ENCODE peak calls at places on chromosomes 11 and 22, in eight cellular contexts. One of them, this sample, is unnamed.

GRCh38 chr22:49670610-49671330 is 156.9 kb downstream of the BRD1 start:
- DNase-seq in naive thymus-derived CD4-positive, alpha-beta T cell: no peak
- DNase-seq in esophagus squamous epithelium: no peak
- DNase-seq in IMR-90: no peak
- DNase-seq in GM23338: no peak
- DNase-seq in HCT116: no peak
- DNase-seq in cardiac muscle cell: no peak
- DNase-seq in iPS DF 6.9: no peak
- DNase-seq in this sample: peak; percentile 74

GRCh38 chr11:61477734-61478148 is 30.8 kb upstream of the LRRC10B start:
- DNase-seq in naive thymus-derived CD4-positive, alpha-beta T cell: no peak
- DNase-seq in HCT116: no peak
- DNase-seq in iPS DF 6.9: no peak
- DNase-seq in GM23338: peak; percentile 82
- DNase-seq in esophagus squamous epithelium: no peak
- DNase-seq in cardiac muscle cell: peak; percentile 61
- DNase-seq in IMR-90: no peak
- DNase-seq in this sample: peak; percentile 74

GRCh38 chr11:1442163-1442562 is 44.4 kb downstream of the MOB2 start:
- DNase-seq in naive thymus-derived CD4-positive, alpha-beta T cell: no peak
- DNase-seq in IMR-90: no peak
- DNase-seq in GM23338: peak; percentile 68
- DNase-seq in esophagus squamous epithelium: no peak
- DNase-seq in iPS DF 6.9: no peak
- DNase-seq in HCT116: no peak
- DNase-seq in cardiac muscle cell: peak; percentile 37
- DNase-seq in this sample: no peak

GRCh38 chr11:43924112-43924855 is 18.2 kb upstream of the C11orf96 start:
- DNase-seq in esophagus squamous epithelium: no peak
- DNase-seq in iPS DF 6.9: no peak
- DNase-seq in GM23338: peak; percentile 53
- DNase-seq in cardiac muscle cell: no peak
- DNase-seq in naive thymus-derived CD4-positive, alpha-beta T cell: no peak
- DNase-seq in IMR-90: no peak
- DNase-seq in HCT116: no peak
- DNase-seq in this sample: no peak

GRCh38 chr11:56885182-56885581 is 103.5 kb upstream of the OR5AK2 start:
- DNase-seq in naive thymus-derived CD4-positive, alpha-beta T cell: no peak
- DNase-seq in GM23338: peak; percentile 2
- DNase-seq in iPS DF 6.9: no peak
- DNase-seq in esophagus squamous epithelium: no peak
- DNase-seq in HCT116: no peak
- DNase-seq in IMR-90: no peak
- DNase-seq in cardiac muscle cell: peak; percentile 42
- DNase-seq in this sample: peak; percentile 77

GRCh38 chr11:75816561-75817239 is 1.7 kb downstream of the UVRAG start:
- DNase-seq in iPS DF 6.9: no peak
- DNase-seq in HCT116: no peak
- DNase-seq in esophagus squamous epithelium: no peak
- DNase-seq in GM23338: no peak
- DNase-seq in naive thymus-derived CD4-positive, alpha-beta T cell: no peak
- DNase-seq in cardiac muscle cell: no peak
- DNase-seq in IMR-90: no peak
- DNase-seq in this sample: no peak

GRCh38 chr11:64766881-64767280 is 7.1 kb upstream of the PYGM start:
- DNase-seq in GM23338: no peak
- DNase-seq in naive thymus-derived CD4-positive, alpha-beta T cell: no peak
- DNase-seq in esophagus squamous epithelium: no peak
- DNase-seq in HCT116: no peak
- DNase-seq in IMR-90: no peak
- DNase-seq in iPS DF 6.9: no peak
- DNase-seq in cardiac muscle cell: no peak
- DNase-seq in this sample: no peak

GRCh38 chr11:111310088-111310487 is 11.7 kb downstream of the POU2AF3 start:
- DNase-seq in naive thymus-derived CD4-positive, alpha-beta T cell: no peak
- DNase-seq in IMR-90: no peak
- DNase-seq in iPS DF 6.9: no peak
- DNase-seq in esophagus squamous epithelium: no peak
- DNase-seq in GM23338: no peak
- DNase-seq in cardiac muscle cell: no peak
- DNase-seq in HCT116: no peak
- DNase-seq in this sample: no peak

GRCh38 chr11:95450547-95451123 is 219.6 kb upstream of the SESN3 start:
- DNase-seq in HCT116: no peak
- DNase-seq in cardiac muscle cell: no peak
- DNase-seq in esophagus squamous epithelium: no peak
- DNase-seq in naive thymus-derived CD4-positive, alpha-beta T cell: no peak
- DNase-seq in GM23338: no peak
- DNase-seq in IMR-90: peak; percentile 31
- DNase-seq in iPS DF 6.9: no peak
- DNase-seq in this sample: no peak

GRCh38 chr11:117634756-117635593 is 162.0 kb downstream of the DSCAML1 start:
- DNase-seq in HCT116: no peak
- DNase-seq in cardiac muscle cell: no peak
- DNase-seq in esophagus squamous epithelium: no peak
- DNase-seq in iPS DF 6.9: no peak
- DNase-seq in GM23338: no peak
- DNase-seq in IMR-90: no peak
- DNase-seq in naive thymus-derived CD4-positive, alpha-beta T cell: no peak
- DNase-seq in this sample: no peak

GRCh38 chr22:44020981-44021380 is 3.1 kb upstream of the PARVB start:
- DNase-seq in esophagus squamous epithelium: no peak
- DNase-seq in iPS DF 6.9: no peak
- DNase-seq in IMR-90: peak; percentile 67
- DNase-seq in GM23338: no peak
- DNase-seq in HCT116: no peak
- DNase-seq in cardiac muscle cell: no peak
- DNase-seq in naive thymus-derived CD4-positive, alpha-beta T cell: no peak
- DNase-seq in this sample: no peak

GRCh38 chr22:31346733-31347250 is 646 bp upstream of the PATZ1 start:
- DNase-seq in IMR-90: peak; percentile 33
- DNase-seq in GM23338: peak; percentile 82
- DNase-seq in cardiac muscle cell: peak; percentile 72
- DNase-seq in naive thymus-derived CD4-positive, alpha-beta T cell: peak; percentile 32
- DNase-seq in esophagus squamous epithelium: no peak
- DNase-seq in HCT116: no peak
- DNase-seq in iPS DF 6.9: no peak
- DNase-seq in this sample: peak; percentile 68

GRCh38 chr22:47835726-47836125 is 1073.3 kb downstream of the TBC1D22A start:
- DNase-seq in esophagus squamous epithelium: no peak
- DNase-seq in IMR-90: peak; percentile 6
- DNase-seq in iPS DF 6.9: no peak
- DNase-seq in naive thymus-derived CD4-positive, alpha-beta T cell: no peak
- DNase-seq in GM23338: no peak
- DNase-seq in HCT116: peak; percentile 18
- DNase-seq in cardiac muscle cell: no peak
- DNase-seq in this sample: peak; percentile 76

GRCh38 chr11:114225662-114226061 is 70.5 kb upstream of the NNMT start:
- DNase-seq in GM23338: no peak
- DNase-seq in cardiac muscle cell: no peak
- DNase-seq in naive thymus-derived CD4-positive, alpha-beta T cell: no peak
- DNase-seq in esophagus squamous epithelium: no peak
- DNase-seq in IMR-90: no peak
- DNase-seq in HCT116: no peak
- DNase-seq in iPS DF 6.9: no peak
- DNase-seq in this sample: no peak

DNA sequence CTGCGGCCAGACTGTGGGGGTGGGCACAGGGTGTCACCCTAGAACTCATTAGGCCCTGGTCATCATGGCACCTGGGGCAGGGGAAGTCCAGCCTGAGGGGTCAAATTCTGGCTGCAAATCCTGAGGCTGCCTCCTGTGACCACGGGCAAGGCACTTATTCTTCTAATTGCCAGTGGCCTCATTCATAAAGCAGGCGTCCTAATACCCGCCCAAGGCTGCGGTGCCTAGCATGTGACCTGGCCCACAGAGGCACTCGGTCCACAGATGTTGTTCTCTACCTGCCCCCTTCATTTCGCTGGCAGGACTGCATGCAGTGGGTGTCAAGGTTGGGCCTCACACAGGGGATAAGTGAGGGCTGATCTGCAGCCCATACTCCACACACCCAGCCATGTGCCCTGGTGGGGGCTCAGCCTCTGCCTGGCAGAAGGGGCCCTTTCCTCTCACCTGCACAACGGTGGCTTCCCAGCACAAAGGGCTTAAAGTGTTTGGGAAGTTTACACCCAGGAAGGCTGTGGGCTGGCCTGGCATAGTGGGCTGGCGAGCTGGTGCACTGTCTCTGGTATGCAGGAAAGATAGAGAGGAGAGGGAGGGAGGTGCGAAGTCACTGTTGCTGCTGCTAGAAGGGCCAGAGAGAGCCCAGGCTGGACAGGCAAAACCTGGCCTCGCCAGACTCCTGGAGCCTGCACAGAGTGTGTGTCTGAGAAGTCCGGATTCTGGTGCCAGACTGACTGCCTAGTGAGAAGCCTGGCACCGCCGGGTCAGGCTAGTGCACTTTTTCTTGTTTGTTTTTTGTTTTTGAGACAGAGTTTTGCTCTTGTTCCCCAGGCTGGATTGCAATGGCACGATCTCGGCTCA is 3.2 kb downstream of the MPST start:
- DNase-seq in iPS DF 6.9: no peak
- DNase-seq in HCT116: no peak
- DNase-seq in IMR-90: no peak
- DNase-seq in esophagus squamous epithelium: no peak
- DNase-seq in naive thymus-derived CD4-positive, alpha-beta T cell: no peak
- DNase-seq in cardiac muscle cell: peak; percentile 17
- DNase-seq in GM23338: no peak
- DNase-seq in this sample: no peak
- H3K27ac ChIP-seq in iPS DF 6.9: no peak overlapping the region
- H3K27ac ChIP-seq in HCT116: no peak overlapping the region
- H3K27ac ChIP-seq in IMR-90: no peak overlapping the region
- H3K27ac ChIP-seq in esophagus squamous epithelium: no peak overlapping the region
- H3K27ac ChIP-seq in naive thymus-derived CD4-positive, alpha-beta T cell: no peak overlapping the region
- H3K27ac ChIP-seq in cardiac muscle cell: no peak overlapping the region
- H3K27ac ChIP-seq in GM23338: no peak overlapping the region
- H3K27ac ChIP-seq in this sample: no peak overlapping the region

GRCh38 chr11:66336234-66337102 is at the start of gene RIN1:
- DNase-seq in esophagus squamous epithelium: no peak
- DNase-seq in naive thymus-derived CD4-positive, alpha-beta T cell: peak; percentile 53
- DNase-seq in cardiac muscle cell: peak; percentile 58
- DNase-seq in GM23338: peak; percentile 88
- DNase-seq in iPS DF 6.9: no peak
- DNase-seq in HCT116: peak; percentile 82
- DNase-seq in IMR-90: peak; percentile 99
- DNase-seq in this sample: peak; percentile 67
- H3K4me3 ChIP-seq in esophagus squamous epithelium: peak within 1 kb of the TSS; percentile 75
- H3K4me3 ChIP-seq in naive thymus-derived CD4-positive, alpha-beta T cell: peak within 1 kb of the TSS; percentile 52
- H3K4me3 ChIP-seq in cardiac muscle cell: peak within 1 kb of the TSS; percentile 31
- H3K4me3 ChIP-seq in GM23338: peak within 1 kb of the TSS; percentile 60
- H3K4me3 ChIP-seq in iPS DF 6.9: peak within 1 kb of the TSS; percentile 0
- H3K4me3 ChIP-seq in HCT116: peak within 1 kb of the TSS; percentile 70
- H3K4me3 ChIP-seq in IMR-90: peak within 1 kb of the TSS; percentile 60
- H3K4me3 ChIP-seq in this sample: peak within 1 kb of the TSS; percentile 55

DNA sequence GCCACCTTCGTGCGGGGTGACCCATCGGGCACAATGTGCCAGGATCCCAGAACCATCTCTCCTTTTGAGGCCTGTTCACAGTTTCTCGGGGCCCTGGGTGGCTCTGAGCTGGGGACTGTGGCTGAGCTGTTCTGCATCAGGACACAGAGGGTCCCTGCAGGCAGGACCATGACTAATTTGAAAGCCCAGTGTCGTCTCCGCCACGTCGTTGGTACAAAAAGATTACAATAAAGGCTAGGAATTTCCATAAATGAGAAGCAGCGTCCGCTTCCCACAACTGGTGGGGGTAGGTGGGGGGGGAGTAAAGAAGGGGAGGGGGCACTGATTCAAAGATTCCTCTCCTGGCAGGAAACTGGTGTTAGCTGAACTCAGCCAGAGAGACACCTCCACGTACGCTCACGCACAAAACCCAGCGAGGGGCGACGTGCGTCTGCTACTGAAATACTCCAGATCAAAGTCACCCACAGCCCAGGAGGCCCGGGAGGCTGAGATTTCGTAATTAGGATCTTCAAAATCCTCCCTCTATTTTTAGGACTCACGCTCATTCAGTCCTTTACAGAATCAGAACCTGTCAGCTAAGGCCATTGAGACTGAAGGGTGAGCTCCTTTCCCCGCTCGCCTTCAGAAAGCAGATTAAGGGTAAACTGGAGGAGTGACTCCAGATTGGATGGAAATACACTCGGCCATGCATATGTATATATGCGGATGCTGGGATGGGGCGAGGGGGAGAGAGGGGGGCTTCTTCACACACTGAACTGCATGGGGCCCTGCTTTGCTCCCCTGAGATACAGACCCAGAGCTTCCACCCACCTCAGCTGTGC is 10.9 kb downstream of the MN1 start:
- DNase-seq in IMR-90: no peak
- DNase-seq in cardiac muscle cell: peak; percentile 90
- DNase-seq in HCT116: no peak
- DNase-seq in esophagus squamous epithelium: no peak
- DNase-seq in GM23338: peak; percentile 69
- DNase-seq in naive thymus-derived CD4-positive, alpha-beta T cell: no peak
- DNase-seq in iPS DF 6.9: no peak
- DNase-seq in this sample: peak; percentile 70
- H3K27ac ChIP-seq in IMR-90: no peak overlapping the region
- H3K27ac ChIP-seq in cardiac muscle cell: peak overlapping the region; percentile 94
- H3K27ac ChIP-seq in HCT116: no peak overlapping the region
- H3K27ac ChIP-seq in esophagus squamous epithelium: peak overlapping the region; percentile 81
- H3K27ac ChIP-seq in GM23338: no peak overlapping the region
- H3K27ac ChIP-seq in naive thymus-derived CD4-positive, alpha-beta T cell: no peak overlapping the region
- H3K27ac ChIP-seq in iPS DF 6.9: no peak overlapping the region
- H3K27ac ChIP-seq in this sample: peak overlapping the region; percentile 76

DNA sequence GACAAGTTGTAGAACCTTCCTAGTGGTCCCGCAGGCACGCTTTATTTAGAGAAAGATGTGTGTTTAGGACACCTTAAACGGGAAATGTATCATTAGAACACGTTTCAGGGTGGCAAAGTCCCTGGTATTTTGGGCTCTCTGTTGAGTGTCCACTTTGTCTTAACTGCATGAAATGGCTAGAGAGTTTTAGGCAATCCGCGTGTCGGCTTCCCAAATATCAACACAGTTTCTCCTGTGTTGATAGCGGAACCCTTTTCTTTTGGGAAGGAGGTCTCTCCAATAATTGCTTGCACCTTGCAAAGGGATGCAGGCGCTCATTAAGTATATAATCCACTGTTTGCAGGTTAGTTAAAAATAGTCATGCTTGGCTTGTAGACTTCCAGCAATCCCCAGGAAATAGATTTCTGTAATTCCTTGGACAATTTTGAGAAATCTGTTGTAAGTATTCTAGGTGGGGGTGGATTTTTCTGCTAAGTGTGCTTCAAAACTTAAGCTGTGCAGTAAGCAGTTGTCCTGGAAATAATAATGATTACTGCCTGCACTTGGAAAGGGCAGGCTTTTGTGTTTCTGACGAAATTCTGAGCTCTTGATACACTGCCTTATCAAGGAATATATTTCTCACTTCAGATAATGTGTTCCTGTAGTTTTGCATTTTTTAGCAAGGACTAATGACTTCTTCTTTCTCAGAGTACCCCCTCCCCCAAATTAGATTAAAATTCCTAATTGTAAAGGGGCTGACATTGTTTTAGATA is 120.1 kb downstream of the HIPK3 start:
- DNase-seq in GM23338: no peak
- DNase-seq in naive thymus-derived CD4-positive, alpha-beta T cell: no peak
- DNase-seq in HCT116: no peak
- DNase-seq in IMR-90: peak; percentile 19
- DNase-seq in iPS DF 6.9: no peak
- DNase-seq in cardiac muscle cell: no peak
- DNase-seq in esophagus squamous epithelium: no peak
- DNase-seq in this sample: no peak
- H3K4me3 ChIP-seq in GM23338: peak overlapping the region; percentile 61
- H3K4me3 ChIP-seq in naive thymus-derived CD4-positive, alpha-beta T cell: no peak overlapping the region
- H3K4me3 ChIP-seq in HCT116: no peak overlapping the region
- H3K4me3 ChIP-seq in IMR-90: peak overlapping the region; percentile 82
- H3K4me3 ChIP-seq in iPS DF 6.9: peak overlapping the region; percentile 63
- H3K4me3 ChIP-seq in cardiac muscle cell: peak overlapping the region; percentile 74
- H3K4me3 ChIP-seq in esophagus squamous epithelium: peak overlapping the region; percentile 71
- H3K4me3 ChIP-seq in this sample: peak overlapping the region; percentile 70